ENCODE peak calls at places on chromosomes 13 and 19, in four cellular contexts. One of them, this sample, is unnamed.

GRCh38 chr19:9801976-9802375 is 16.9 kb downstream of the FBXL12 start:
- DNase-seq in NCI-H1105: no peak
- DNase-seq in KBM-7: no peak
- DNase-seq in colonic mucosa: no peak
- DNase-seq in this sample: no peak

GRCh38 chr13:30147380-30147779 is 160.0 kb downstream of the KATNAL1 start:
- DNase-seq in colonic mucosa: no peak
- DNase-seq in KBM-7: peak; percentile 18
- DNase-seq in NCI-H1105: no peak
- DNase-seq in this sample: no peak

GRCh38 chr19:39557791-39558622 is 18.0 kb upstream of the EID2 start:
- DNase-seq in KBM-7: no peak
- DNase-seq in NCI-H1105: no peak
- DNase-seq in colonic mucosa: no peak
- DNase-seq in this sample: no peak

GRCh38 chr19:15252398-15253018 is 20.3 kb upstream of the EPHX3 start:
- DNase-seq in NCI-H1105: no peak
- DNase-seq in KBM-7: peak; percentile 19
- DNase-seq in colonic mucosa: no peak
- DNase-seq in this sample: no peak

GRCh38 chr19:41699231-41699967 is 9.0 kb upstream of the CEACAM5 start:
- DNase-seq in NCI-H1105: no peak
- DNase-seq in KBM-7: no peak
- DNase-seq in colonic mucosa: peak; percentile 37
- DNase-seq in this sample: peak; percentile 60

GRCh38 chr19:4966591-4966990 is 2.3 kb upstream of the KDM4B start:
- DNase-seq in NCI-H1105: no peak
- DNase-seq in colonic mucosa: no peak
- DNase-seq in KBM-7: no peak
- DNase-seq in this sample: no peak

GRCh38 chr13:41603917-41604316 is 146.6 kb downstream of the RGCC start:
- DNase-seq in colonic mucosa: no peak
- DNase-seq in NCI-H1105: no peak
- DNase-seq in KBM-7: no peak
- DNase-seq in this sample: no peak

GRCh38 chr19:35090160-35090794 is 25.3 kb upstream of the FXYD3 start:
- DNase-seq in colonic mucosa: peak; percentile 68
- DNase-seq in KBM-7: peak; percentile 71
- DNase-seq in NCI-H1105: peak; percentile 30
- DNase-seq in this sample: no peak

GRCh38 chr13:40503026-40503425 is 163.4 kb downstream of the FOXO1 start:
- DNase-seq in colonic mucosa: no peak
- DNase-seq in KBM-7: no peak
- DNase-seq in NCI-H1105: no peak
- DNase-seq in this sample: no peak

GRCh38 chr19:23855676-23856075 is 59.0 kb upstream of the ZNF726 start:
- DNase-seq in KBM-7: no peak
- DNase-seq in colonic mucosa: no peak
- DNase-seq in NCI-H1105: no peak
- DNase-seq in this sample: no peak

GRCh38 chr13:75656590-75656989 is 20.5 kb downstream of the LMO7 start:
- DNase-seq in KBM-7: no peak
- DNase-seq in colonic mucosa: no peak
- DNase-seq in NCI-H1105: no peak
- DNase-seq in this sample: no peak

GRCh38 chr13:37134411-37135041 is 29.1 kb upstream of the CSNK1A1L start:
- DNase-seq in NCI-H1105: no peak
- DNase-seq in KBM-7: no peak
- DNase-seq in colonic mucosa: no peak
- DNase-seq in this sample: no peak

GRCh38 chr19:46288896-46289588 is 7.8 kb upstream of the HIF3A start:
- DNase-seq in NCI-H1105: no peak
- DNase-seq in KBM-7: peak; percentile 14
- DNase-seq in colonic mucosa: no peak
- DNase-seq in this sample: no peak

GRCh38 chr13:41919031-41919740 is 41.7 kb downstream of the VWA8 start:
- DNase-seq in NCI-H1105: no peak
- DNase-seq in KBM-7: no peak
- DNase-seq in colonic mucosa: no peak
- DNase-seq in this sample: no peak

GRCh38 chr19:1235625-1236538 is 1.9 kb downstream of the CBARP start:
- DNase-seq in KBM-7: no peak
- DNase-seq in NCI-H1105: no peak
- DNase-seq in colonic mucosa: no peak
- DNase-seq in this sample: no peak

GRCh38 chr13:110371550-110372465 is 64.7 kb downstream of the COL4A2 start:
- DNase-seq in colonic mucosa: no peak
- DNase-seq in KBM-7: no peak
- DNase-seq in NCI-H1105: no peak
- DNase-seq in this sample: no peak

GRCh38 chr13:98880673-98881072 is 97.2 kb downstream of the DOCK9 start:
- DNase-seq in NCI-H1105: no peak
- DNase-seq in KBM-7: no peak
- DNase-seq in colonic mucosa: no peak
- DNase-seq in this sample: no peak

GRCh38 chr13:28505543-28506135 is 10.7 kb upstream of the FLT1 start:
- DNase-seq in NCI-H1105: no peak
- DNase-seq in colonic mucosa: no peak
- DNase-seq in KBM-7: peak; percentile 23
- DNase-seq in this sample: no peak

GRCh38 chr19:10269333-10270179 is 1.4 kb upstream of the ICAM1 start:
- DNase-seq in colonic mucosa: peak; percentile 92
- DNase-seq in KBM-7: peak; percentile 90
- DNase-seq in NCI-H1105: peak; percentile 48
- DNase-seq in this sample: peak; percentile 91

GRCh38 chr19:679418-680286 is 3.5 kb downstream of the FSTL3 start:
- DNase-seq in KBM-7: peak; percentile 40
- DNase-seq in colonic mucosa: peak; percentile 58
- DNase-seq in NCI-H1105: no peak
- DNase-seq in this sample: peak; percentile 73

GRCh38 chr13:19845758-19846157 is 17.7 kb downstream of the ZMYM5 start:
- DNase-seq in KBM-7: no peak
- DNase-seq in NCI-H1105: no peak
- DNase-seq in colonic mucosa: peak; percentile 23
- DNase-seq in this sample: no peak

GRCh38 chr19:6125571-6125989 is 9.9 kb upstream of the ACSBG2 start:
- DNase-seq in NCI-H1105: peak; percentile 67
- DNase-seq in KBM-7: peak; percentile 84
- DNase-seq in colonic mucosa: peak; percentile 69
- DNase-seq in this sample: no peak

GRCh38 chr13:20181180-20181579 is 11.6 kb downstream of the GJB2 start:
- DNase-seq in KBM-7: no peak
- DNase-seq in NCI-H1105: no peak
- DNase-seq in colonic mucosa: no peak
- DNase-seq in this sample: no peak

GRCh38 chr19:37975596-37976515 is 68.8 kb downstream of the SIPA1L3 start:
- DNase-seq in colonic mucosa: no peak
- DNase-seq in KBM-7: no peak
- DNase-seq in NCI-H1105: no peak
- DNase-seq in this sample: no peak

This sample was measured in mucosa of descending colon.